ENCODE peak calls at places on chromosomes 6 and 20, in five cellular contexts. Z is cardiac muscle cell, B is uterus, V is Calu3, T is HFFc6. J is an unnamed sample.

GRCh38 chr6:112117554-112117953 is 30.2 kb downstream of the FAM229B start:
- DNase-seq in T (peak), V (no peak), Z (peak), B (no peak), J (no peak)

GRCh38 chr6:36590237-36590636 is 3.9 kb upstream of the SRSF3 start:
- DNase-seq in B (peak), Z (peak), T (peak), V (peak), J (no peak)

GRCh38 chr6:10837692-10837996 is 695 bp downstream of the MAK start:
- DNase-seq in B (no peak), T (no peak), V (no peak), Z (peak), J (peak)

GRCh38 chr6:170456334-170456733 is 96.8 kb downstream of the PSMB1 start:
- DNase-seq in B (no peak), T (no peak), Z (no peak), V (no peak), J (no peak)

GRCh38 chr6:119158057-119158848 is 79.8 kb upstream of the FAM184A start:
- DNase-seq in V (no peak), T (no peak), Z (peak), B (peak), J (no peak)

GRCh38 chr6:81854474-81854873 is 102.0 kb upstream of the TENT5A start:
- DNase-seq in T (no peak), V (no peak), B (no peak), Z (no peak), J (no peak)

GRCh38 chr20:11901127-11901526 is 16.6 kb upstream of the BTBD3 start:
- DNase-seq in Z (peak), T (peak), V (no peak), B (no peak), J (no peak)

GRCh38 chr6:6701864-6702263 is 113.3 kb downstream of the LY86 start:
- DNase-seq in V (no peak), T (no peak), B (peak), Z (no peak), J (no peak)

GRCh38 chr20:23193985-23194384 is 107.9 kb upstream of the CD93 start:
- DNase-seq in T (no peak), V (no peak), Z (no peak), B (no peak), J (no peak)

GRCh38 chr20:39851459-39851858 is 837.6 kb downstream of the MAFB start:
- DNase-seq in T (peak), V (no peak), B (no peak), Z (peak), J (no peak)

GRCh38 chr20:39800111-39800510 is 838.0 kb downstream of the DHX35 start:
- DNase-seq in V (no peak), T (no peak), Z (peak), B (no peak), J (peak)

GRCh38 chr6:52955871-52956270 is 39.2 kb downstream of the GSTA4 start:
- DNase-seq in T (no peak), Z (no peak), V (no peak), B (no peak), J (no peak)

GRCh38 chr6:80148220-80148619 is 41.7 kb downstream of the BCKDHB start:
- DNase-seq in B (no peak), V (no peak), Z (no peak), T (no peak), J (no peak)

GRCh38 chr6:91462236-91462635 is 875.4 kb upstream of the MAP3K7 start:
- DNase-seq in V (no peak), T (no peak), Z (no peak), B (no peak), J (no peak)

GRCh38 chr6:84568971-84569370 is 195.4 kb downstream of the TBX18 start:
- DNase-seq in V (peak), B (no peak), T (peak), Z (peak), J (no peak)

GRCh38 chr20:23251779-23252178 is 98.8 kb upstream of the NXT1 start:
- DNase-seq in T (no peak), B (no peak), V (no peak), Z (no peak), J (no peak)

GRCh38 chr6:158409451-158409850 is 97.2 kb downstream of the TULP4 start:
- DNase-seq in T (no peak), V (no peak), Z (peak), B (no peak), J (no peak)

GRCh38 chr6:13450628-13451027 is 36.8 kb downstream of the GFOD1 start:
- DNase-seq in B (no peak), V (no peak), T (no peak), Z (no peak), J (no peak)

GRCh38 chr20:62365814-62366369 is 1.2 kb downstream of the LAMA5 start:
- DNase-seq in V (peak), Z (no peak), B (no peak), T (no peak), J (no peak)

GRCh38 chr6:24191346-24191745 is 65.3 kb downstream of the NRSN1 start:
- DNase-seq in T (no peak), B (no peak), Z (no peak), V (no peak), J (no peak)

GRCh38 chr20:38805958-38806854 is 709 bp downstream of the PPP1R16B start:
- DNase-seq in Z (no peak), T (no peak), V (peak), B (no peak), J (peak)

DNA sequence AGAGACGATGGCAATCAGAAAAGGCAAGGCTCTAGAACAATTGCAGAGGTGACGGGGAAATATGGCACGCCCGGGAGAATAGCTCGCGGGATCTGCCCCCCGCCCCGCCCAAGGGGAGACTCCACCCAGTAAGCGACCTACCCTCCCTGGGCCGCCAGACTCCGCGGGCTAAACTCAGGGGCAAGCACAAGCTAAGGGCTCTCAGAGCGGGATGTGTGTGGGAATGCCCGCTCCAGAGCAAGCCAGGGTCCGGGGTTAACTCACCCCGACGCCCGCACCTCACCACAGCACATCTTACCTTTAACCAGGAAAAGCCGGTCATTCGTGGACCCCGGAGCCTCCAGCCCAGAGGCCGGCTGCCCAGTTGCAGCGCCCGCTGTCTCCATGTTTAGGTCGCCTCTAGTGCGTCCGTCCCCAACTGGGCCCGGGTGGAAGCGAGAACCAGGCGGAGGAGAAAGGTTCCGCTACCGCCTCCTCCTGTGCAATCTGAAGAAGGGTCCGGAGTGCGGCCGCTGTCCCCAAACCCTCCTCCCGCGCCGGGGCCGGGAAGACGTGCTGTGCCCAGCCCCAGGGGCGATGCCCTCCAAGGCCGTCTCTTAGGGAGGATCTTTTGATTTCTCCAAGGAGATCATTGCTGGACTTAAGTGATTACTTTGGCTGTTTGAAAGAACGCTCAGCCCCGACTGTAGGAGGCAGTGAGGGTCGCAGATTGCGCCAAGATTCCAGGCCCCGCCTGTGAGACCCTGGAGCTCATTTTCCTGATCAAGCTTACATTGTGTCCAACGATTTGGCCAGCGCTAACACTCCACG is at the start of gene TMEM242:
- DNase-seq in B (peak), T (peak), Z (peak), V (peak), J (peak)
- TF ChIP-seq CTCF in B (peak), T (peak), Z (peak), V (no peak), J (no peak)

GRCh38 chr20:2399390-2399789 is 18.7 kb downstream of the TGM6 start:
- DNase-seq in T (no peak), Z (no peak), V (no peak), B (no peak), J (no peak)

GRCh38 chr20:2403291-2404052 is 22.8 kb downstream of the TGM6 start:
- DNase-seq in V (no peak), T (no peak), B (no peak), Z (no peak), J (no peak)

GRCh38 chr20:2401527-2401926 is 20.8 kb downstream of the TGM6 start:
- DNase-seq in V (no peak), Z (no peak), T (no peak), B (no peak), J (no peak)

GRCh38 chr20:2400290-2400689 is 19.6 kb downstream of the TGM6 start:
- DNase-seq in V (no peak), Z (no peak), T (no peak), B (no peak), J (no peak)

DNA sequence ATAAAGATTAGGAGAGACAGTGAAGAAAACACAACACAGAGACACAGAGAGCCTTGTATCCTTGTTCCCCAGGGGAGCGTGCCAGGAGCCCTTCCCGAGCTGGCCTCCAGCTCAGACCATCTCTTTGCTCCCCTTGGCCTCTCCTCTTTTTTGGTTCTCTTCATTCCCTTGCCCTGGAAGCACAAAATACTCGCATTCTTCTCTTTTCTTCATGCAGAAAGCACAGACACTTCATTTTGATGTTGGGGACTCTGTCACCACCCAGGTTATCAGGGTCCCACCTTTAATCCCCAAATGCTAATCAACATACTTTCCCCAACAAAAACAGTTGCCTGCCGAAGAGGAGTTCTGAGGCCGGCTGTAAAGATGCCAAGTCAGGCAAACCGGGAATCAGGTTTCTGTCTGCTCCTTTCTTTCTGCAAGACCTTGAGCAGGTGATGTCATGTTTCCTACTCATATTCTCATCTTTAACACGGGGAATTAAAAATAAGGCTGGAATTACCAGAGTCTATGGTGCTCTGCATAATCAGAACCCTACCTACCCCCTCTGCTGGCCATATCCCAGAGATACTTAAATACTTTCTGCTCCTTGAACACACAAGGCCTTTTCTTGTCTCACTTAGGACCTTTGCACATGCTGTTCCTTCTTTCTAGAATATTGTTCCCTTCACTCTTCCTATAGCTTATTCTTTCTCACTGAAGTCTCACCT is 21.7 kb downstream of the TGM6 start:
- DNase-seq in Z (peak), B (no peak), V (peak), T (peak), J (peak)
- TF ChIP-seq CTCF in Z (peak), B (no peak), V (no peak), T (peak), J (no peak)

GRCh38 chr6:34705241-34705640 is 8.7 kb upstream of the ILRUN start:
- DNase-seq in T (no peak), B (no peak), V (no peak), Z (peak), J (no peak)

GRCh38 chr6:34714663-34715062 is 18.1 kb upstream of the ILRUN start:
- DNase-seq in T (no peak), B (no peak), Z (peak), V (no peak), J (no peak)

GRCh38 chr6:34709386-34709785 is 12.8 kb upstream of the ILRUN start:
- DNase-seq in T (peak), Z (peak), V (no peak), B (peak), J (no peak)
- TF ChIP-seq CTCF in T (no peak), Z (no peak), V (no peak), B (no peak), J (no peak)

GRCh38 chr6:15642276-15642675 is 20.6 kb downstream of the DTNBP1 start:
- DNase-seq in T (no peak), Z (peak), V (no peak), B (no peak), J (peak)
- TF ChIP-seq CTCF in T (peak), Z (peak), V (peak), B (no peak), J (peak)

GRCh38 chr20:51563141-51563596 is 20.6 kb upstream of the NFATC2 start:
- DNase-seq in B (no peak), T (no peak), V (no peak), Z (no peak), J (no peak)

GRCh38 chr20:51560550-51561307 is 18.2 kb upstream of the NFATC2 start:
- DNase-seq in Z (peak), V (no peak), B (no peak), T (peak), J (no peak)

GRCh38 chr20:51563597-51564332 is 21.2 kb upstream of the NFATC2 start:
- DNase-seq in B (peak), Z (peak), T (peak), V (peak), J (peak)

GRCh38 chr20:51562027-51562333 is 19.5 kb upstream of the NFATC2 start:
- DNase-seq in T (peak), Z (peak), B (peak), V (no peak), J (no peak)

DNA sequence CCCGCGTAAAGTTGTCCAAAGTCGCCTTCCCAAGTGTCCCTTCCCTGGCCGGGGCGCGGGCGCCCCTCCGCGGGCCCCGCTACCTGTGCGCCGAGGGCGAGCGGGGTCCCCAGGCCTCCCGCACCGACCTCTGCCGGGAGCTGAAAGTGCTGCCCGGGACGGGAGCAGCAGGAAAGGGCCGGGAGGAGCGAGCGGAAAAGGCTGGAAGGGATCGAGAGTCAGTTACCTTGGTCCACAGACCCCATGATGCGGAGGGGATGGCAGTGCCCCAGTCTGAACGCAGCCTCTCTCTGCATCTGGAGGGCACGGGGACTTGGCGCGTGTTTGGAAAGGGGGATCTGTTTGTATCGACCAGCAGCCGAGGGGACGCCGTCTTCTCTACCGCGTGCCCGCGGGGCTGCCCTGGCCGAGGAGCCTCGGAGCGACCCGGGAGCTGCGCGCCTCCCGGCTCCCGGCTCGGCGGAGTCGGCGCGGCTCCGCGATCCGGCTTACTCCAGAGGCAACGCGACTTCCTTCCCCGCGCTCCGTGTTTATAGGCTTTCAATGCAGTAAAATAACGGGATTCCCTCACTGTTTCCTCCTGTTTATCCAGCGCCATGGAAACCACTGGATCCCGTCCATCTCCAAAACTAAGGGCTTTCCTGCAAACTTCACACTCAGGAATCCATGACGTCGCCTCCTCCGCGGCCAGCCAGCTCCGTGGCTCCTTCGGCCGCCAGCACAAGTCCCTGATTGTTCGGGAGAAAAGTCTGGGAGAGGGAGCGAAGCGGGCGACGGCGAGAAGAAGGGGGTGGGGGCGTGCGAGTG is 20.0 kb upstream of the NFATC2 start:
- DNase-seq in T (peak), Z (peak), B (peak), V (peak), J (no peak)
- TF ChIP-seq CTCF in T (peak), Z (peak), B (no peak), V (no peak), J (no peak)

GRCh38 chr6:87481936-87482335 is 9.2 kb downstream of the SLC35A1 start:
- DNase-seq in T (no peak), Z (no peak), B (no peak), V (no peak), J (no peak)

GRCh38 chr6:87484491-87484890 is 11.7 kb downstream of the SLC35A1 start:
- DNase-seq in B (no peak), V (no peak), T (no peak), Z (no peak), J (no peak)

GRCh38 chr6:87482382-87482781 is 9.6 kb downstream of the SLC35A1 start:
- DNase-seq in V (no peak), B (no peak), Z (no peak), T (no peak), J (no peak)

GRCh38 chr6:87487555-87487954 is 14.8 kb downstream of the SLC35A1 start:
- DNase-seq in V (no peak), Z (peak), B (no peak), T (no peak), J (no peak)

DNA sequence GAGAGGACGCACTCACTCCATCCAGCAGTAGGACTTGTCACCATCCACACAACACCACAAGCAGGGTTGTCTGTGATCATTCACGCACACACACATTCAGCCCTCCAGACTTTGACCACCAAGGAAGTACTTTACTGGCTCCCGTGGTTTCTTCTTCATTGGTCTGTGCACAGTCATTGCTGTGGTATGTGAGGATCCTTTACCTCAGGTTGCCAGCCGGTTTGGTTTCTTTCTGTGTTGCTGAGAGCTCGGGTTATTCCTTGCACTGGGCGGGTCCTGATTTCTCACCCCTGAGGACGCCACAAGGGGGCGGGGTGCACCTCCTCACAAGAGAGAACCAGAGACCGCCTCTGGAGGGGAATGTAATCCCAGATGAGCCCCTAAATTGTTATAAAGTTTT is 11.2 kb downstream of the SLC35A1 start:
- DNase-seq in Z (peak), T (peak), V (no peak), B (no peak), J (peak)
- TF ChIP-seq CTCF in Z (peak), T (peak), V (no peak), B (no peak), J (peak)

GRCh38 chr6:30213654-30213998 is 420 bp upstream of the TRIM26 start:
- DNase-seq in V (no peak), Z (no peak), B (no peak), T (no peak), J (no peak)
- TF ChIP-seq CTCF in V (no peak), Z (no peak), B (no peak), T (no peak), J (no peak)

DNA sequence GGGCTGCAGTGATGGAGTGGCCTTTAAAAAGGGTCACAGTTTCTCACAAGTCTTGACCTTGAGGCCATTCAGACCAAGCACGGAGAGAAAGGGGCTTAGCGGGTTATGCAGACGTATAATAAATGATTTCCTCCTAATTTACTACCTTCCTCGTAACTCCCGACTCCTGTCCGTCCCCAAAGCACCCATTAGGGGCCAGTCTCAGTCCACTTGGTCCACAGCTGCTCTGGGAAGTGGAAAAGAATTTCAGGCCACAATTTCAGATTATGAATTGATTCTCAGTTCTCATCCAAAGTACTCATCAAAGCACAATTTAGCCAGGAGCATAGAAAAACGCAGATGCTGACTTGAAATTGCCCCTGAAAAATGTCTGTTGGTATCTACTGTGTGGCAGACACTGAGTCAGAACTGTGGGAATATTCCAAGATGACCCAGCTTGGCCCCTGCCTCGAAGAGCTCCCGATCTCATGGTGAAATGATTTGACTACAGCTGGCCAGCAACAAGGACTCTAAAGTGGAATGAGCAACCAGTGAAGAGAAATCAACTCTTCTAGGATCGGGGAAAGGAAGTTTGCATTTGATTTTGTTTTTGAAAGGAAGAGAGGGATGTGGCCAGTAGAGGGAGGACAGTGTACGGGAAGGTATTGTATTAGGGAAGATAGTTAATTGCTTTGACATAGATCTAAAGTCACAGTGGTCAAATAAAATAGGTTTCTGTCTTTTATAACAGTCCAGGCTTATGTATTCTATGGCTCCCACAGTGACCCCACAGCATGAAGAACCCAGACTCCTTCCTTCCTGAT is 15.2 kb upstream of the STK35 start:
- DNase-seq in B (no peak), T (no peak), V (no peak), Z (peak), J (no peak)
- TF ChIP-seq CTCF in B (peak), T (peak), V (no peak), Z (peak), J (no peak)

J was measured in GM12865.